ENCODE peak calls at places on chromosomes 4 and X, in four cellular contexts. N is gastrocnemius medialis, L is HEK293T, T is omental fat pad. K is an unnamed sample.

GRCh38 chr4:79723507-79723906 is 315.5 kb upstream of the GK2 start:
- DNase-seq in N (no peak), T (no peak), L (no peak), K (no peak)

GRCh38 chrX:17415242-17415815 is 40.3 kb downstream of the NHS start:
- DNase-seq in N (no peak), L (no peak), T (no peak), K (no peak)

GRCh38 chr4:67167849-67168248 is 377.5 kb downstream of the CENPC start:
- DNase-seq in N (no peak), T (no peak), L (no peak), K (no peak)

GRCh38 chrX:134821370-134821769 is 163.1 kb upstream of the PLAC1 start:
- DNase-seq in L (no peak), N (no peak), T (no peak), K (peak)

GRCh38 chr4:159765402-159765801 is 662.5 kb downstream of the RAPGEF2 start:
- DNase-seq in T (no peak), N (no peak), L (no peak), K (no peak)

GRCh38 chrX:40087574-40088298 is 10.0 kb downstream of the BCOR start:
- DNase-seq in N (no peak), L (no peak), T (no peak), K (no peak)

GRCh38 chr4:117447925-117448324 is 362.5 kb upstream of the TRAM1L1 start:
- DNase-seq in N (no peak), L (no peak), T (no peak), K (no peak)

GRCh38 chr4:13537832-13538177 is 6.5 kb downstream of the NKX3-2 start:
- DNase-seq in N (no peak), T (no peak), L (peak), K (no peak)

GRCh38 chr4:138445098-138445497 is 202.9 kb upstream of the SLC7A11 start:
- DNase-seq in T (no peak), L (no peak), N (no peak), K (no peak)

GRCh38 chrX:21132686-21133393 is 241.4 kb upstream of the CNKSR2 start:
- DNase-seq in N (no peak), L (no peak), T (no peak), K (no peak)

K was measured in Kasumi-1.